ENCODE peak calls at places on chromosomes 4 and X, in four cellular contexts. O is prostate gland, P is gastrocnemius medialis, M is uterus. R is an unnamed sample.

GRCh38 chrX:40864972-40865371 is 129.6 kb upstream of the MED14 start:
- DNase-seq in O (no peak), P (peak), M (no peak), R (no peak)

GRCh38 chrX:21883258-21883657 is 27.5 kb downstream of the YY2 start:
- DNase-seq in P (peak), M (no peak), O (no peak), R (no peak)

GRCh38 chr4:167452922-167453321 is 218.6 kb upstream of the SPOCK3 start:
- DNase-seq in M (no peak), O (no peak), P (no peak), R (no peak)

GRCh38 chr4:129153700-129154099 is 57.7 kb downstream of the C4orf33 start:
- DNase-seq in M (no peak), P (no peak), O (no peak), R (no peak)

GRCh38 chrX:97328853-97329252 is 445.1 kb downstream of the RPA4 start:
- DNase-seq in M (no peak), O (no peak), P (no peak), R (no peak)

GRCh38 chr4:7103599-7104365 is 35.9 kb upstream of the GRPEL1 start:
- DNase-seq in P (no peak), O (no peak), M (peak), R (peak)

GRCh38 chrX:132041016-132041415 is 17.9 kb downstream of the STK26 start:
- DNase-seq in M (no peak), O (no peak), P (no peak), R (no peak)

GRCh38 chrX:153967536-153968214 is 3.9 kb downstream of the HCFC1 start:
- DNase-seq in P (no peak), M (no peak), O (no peak), R (no peak)

GRCh38 chrX:29826651-29827206 is 388.6 kb upstream of the MAGEB2 start:
- DNase-seq in M (no peak), O (no peak), P (no peak), R (no peak)

GRCh38 chr4:61828960-61829359 is 628.8 kb downstream of the ADGRL3 start:
- DNase-seq in O (no peak), P (no peak), M (no peak), R (no peak)

GRCh38 chrX:74133156-74133796 is 170.7 kb upstream of the ZCCHC13 start:
- DNase-seq in O (peak), P (no peak), M (peak), R (no peak)

GRCh38 chr4:151529187-151529586 is 120.2 kb downstream of the FHIP1A start:
- DNase-seq in M (no peak), P (no peak), O (no peak), R (no peak)

GRCh38 chrX:139495324-139495723 is 35.2 kb upstream of the F9 start:
- DNase-seq in O (no peak), P (no peak), M (no peak), R (no peak)

GRCh38 chrX:2691543-2692220 is 587 bp downstream of the CD99 start:
- DNase-seq in P (peak), O (no peak), M (peak), R (peak)

GRCh38 chr4:34417160-34417559 is 1827.2 kb downstream of the ARAP2 start:
- DNase-seq in M (no peak), O (no peak), P (no peak), R (no peak)

GRCh38 chrX:136496768-136497555 is 430 bp upstream of the HTATSF1 start:
- DNase-seq in O (peak), P (peak), M (peak), R (peak)

GRCh38 chr4:123603165-123603564 is 206.6 kb downstream of the SPRY1 start:
- DNase-seq in M (no peak), O (no peak), P (no peak), R (no peak)

GRCh38 chrX:70030242-70030823 is 19.4 kb downstream of the AWAT2 start:
- DNase-seq in M (no peak), P (peak), O (peak), R (no peak)

GRCh38 chr4:86506591-86506990 is 87.5 kb upstream of the PTPN13 start:
- DNase-seq in M (no peak), O (no peak), P (no peak), R (no peak)

GRCh38 chr4:110249687-110250387 is 51.4 kb upstream of the ELOVL6 start:
- DNase-seq in P (no peak), M (no peak), O (no peak), R (no peak)

GRCh38 chr4:173367946-173368345 is 2.8 kb upstream of the SAP30 start:
- DNase-seq in M (no peak), P (no peak), O (no peak), R (no peak)

GRCh38 chrX:97863261-97863660 is 979.6 kb downstream of the RPA4 start:
- DNase-seq in P (no peak), M (no peak), O (no peak), R (no peak)

GRCh38 chr4:122010610-122011009 is 58.8 kb upstream of the TRPC3 start:
- DNase-seq in O (no peak), M (no peak), P (no peak), R (no peak)

GRCh38 chr4:125277827-125278226 is 36.9 kb upstream of the FAT4 start:
- DNase-seq in M (no peak), P (no peak), O (no peak), R (no peak)

GRCh38 chrX:97563531-97564133 is 679.9 kb downstream of the RPA4 start:
- DNase-seq in M (peak), P (no peak), O (peak), R (peak)

GRCh38 chr4:92234393-92235176 is 69.2 kb upstream of the GRID2 start:
- DNase-seq in P (no peak), O (peak), M (no peak), R (no peak)

GRCh38 chr4:94615431-94615830 is 142.3 kb upstream of the BMPR1B start:
- DNase-seq in O (no peak), M (no peak), P (no peak), R (no peak)

GRCh38 chr4:134862116-134862515 is 660.5 kb upstream of the PABPC4L start:
- DNase-seq in P (no peak), M (no peak), O (no peak), R (no peak)

GRCh38 chrX:63050225-63050624 is 300.9 kb downstream of the SPIN4 start:
- DNase-seq in M (no peak), O (no peak), P (no peak), R (no peak)

GRCh38 chrX:24245201-24245600 is 68.7 kb downstream of the SUPT20HL2 start:
- DNase-seq in M (no peak), P (no peak), O (no peak), R (no peak)

GRCh38 chr4:24992968-24993367 is 37.8 kb downstream of the LGI2 start:
- DNase-seq in M (no peak), O (no peak), P (no peak), R (no peak)

GRCh38 chr4:24991015-24991414 is 39.7 kb downstream of the LGI2 start:
- DNase-seq in O (no peak), P (no peak), M (peak), R (no peak)

GRCh38 chr4:24984602-24985532 is 45.9 kb downstream of the LGI2 start:
- DNase-seq in P (no peak), M (no peak), O (no peak), R (no peak)

GRCh38 chr4:24989327-24989726 is 41.4 kb downstream of the LGI2 start:
- DNase-seq in M (no peak), O (no peak), P (no peak), R (no peak)

GRCh38 chr4:24988776-24989175 is 42.0 kb downstream of the LGI2 start:
- DNase-seq in P (no peak), M (no peak), O (no peak), R (no peak)
- TF ChIP-seq CTCF in P (no peak), M (no peak), O (peak), R (peak)

GRCh38 chrX:15566244-15566643 is 34.5 kb downstream of the ACE2 start:
- DNase-seq in P (no peak), M (no peak), O (no peak), R (no peak)

GRCh38 chrX:15564981-15565579 is 35.7 kb downstream of the ACE2 start:
- DNase-seq in P (peak), O (peak), M (peak), R (peak)

GRCh38 chrX:15567267-15567666 is 33.5 kb downstream of the ACE2 start:
- DNase-seq in M (no peak), P (no peak), O (no peak), R (no peak)

GRCh38 chrX:15570145-15570544 is 30.6 kb downstream of the ACE2 start:
- DNase-seq in P (no peak), M (no peak), O (no peak), R (no peak)

GRCh38 chrX:15567886-15568616 is 32.7 kb downstream of the ACE2 start:
- DNase-seq in P (no peak), O (no peak), M (no peak), R (no peak)
- TF ChIP-seq CTCF in P (no peak), O (peak), M (no peak), R (no peak)

DNA sequence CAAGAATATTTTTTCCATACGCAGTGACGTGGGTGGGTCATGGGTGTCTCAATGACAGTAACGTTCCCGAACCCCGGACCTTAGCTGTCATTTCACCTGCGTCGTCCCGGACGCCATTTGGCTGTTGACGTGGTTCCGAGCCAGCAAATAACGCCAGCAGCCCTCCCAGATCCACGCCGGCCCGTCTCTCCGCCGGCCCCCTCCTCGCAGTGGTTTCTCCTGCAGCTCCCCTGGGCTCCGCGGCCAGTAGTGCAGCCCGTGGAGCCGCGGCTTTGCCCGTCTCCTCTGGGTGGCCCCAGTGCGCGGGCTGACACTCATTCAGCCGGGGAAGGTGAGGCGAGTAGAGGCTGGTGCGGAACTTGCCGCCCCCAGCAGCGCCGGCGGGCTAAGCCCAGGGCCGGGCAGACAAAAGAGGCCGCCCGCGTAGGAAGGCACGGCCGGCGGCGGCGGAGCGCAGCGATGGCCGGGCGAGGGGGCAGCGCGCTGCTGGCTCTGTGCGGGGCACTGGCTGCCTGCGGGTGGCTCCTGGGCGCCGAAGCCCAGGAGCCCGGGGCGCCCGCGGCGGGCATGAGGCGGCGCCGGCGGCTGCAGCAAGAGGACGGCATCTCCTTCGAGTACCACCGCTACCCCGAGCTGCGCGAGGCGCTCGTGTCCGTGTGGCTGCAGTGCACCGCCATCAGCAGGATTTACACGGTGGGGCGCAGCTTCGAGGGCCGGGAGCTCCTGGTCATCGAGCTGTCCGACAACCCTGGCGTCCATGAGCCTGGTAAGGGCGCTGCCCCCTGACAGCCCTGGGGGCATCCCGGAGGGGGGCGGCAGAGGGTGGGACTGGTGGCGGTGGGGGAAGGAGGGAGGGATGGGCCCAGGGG is at the start of gene CPE:
- DNase-seq in M (peak), P (peak), O (peak), R (peak)
- TF ChIP-seq CTCF in M (peak), P (peak), O (peak), R (peak)

DNA sequence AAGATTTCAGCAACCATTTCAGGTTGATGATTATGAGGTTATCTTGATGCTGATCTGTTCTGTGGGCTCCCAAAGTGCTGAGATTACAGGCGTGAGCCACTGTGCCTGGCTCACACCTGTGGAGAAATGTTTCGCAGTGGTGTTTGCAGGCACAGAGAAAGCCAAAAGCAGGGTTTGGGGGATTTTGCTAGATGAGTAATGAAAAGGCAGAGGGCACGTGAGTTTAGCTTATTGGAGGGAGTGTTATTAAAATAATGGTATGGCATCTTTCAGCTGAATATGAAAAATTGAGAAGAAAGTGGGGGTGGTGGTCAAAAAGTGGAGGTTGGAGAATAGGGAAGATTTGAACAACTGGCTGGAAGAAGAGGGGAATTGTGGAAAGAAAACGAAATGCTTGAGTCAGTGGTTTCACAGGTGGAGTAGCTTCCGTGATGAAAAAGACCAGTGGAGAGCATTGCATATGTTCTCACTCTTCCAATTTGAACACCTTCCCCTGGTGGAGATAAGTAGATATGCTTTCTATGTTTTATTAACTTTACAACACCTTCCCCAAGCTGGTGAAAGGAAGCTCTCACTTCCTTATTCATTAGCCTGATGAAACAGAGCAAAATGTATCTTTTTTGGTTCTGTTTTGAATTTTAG is 1.1 kb upstream of the CHST7 start:
- DNase-seq in P (no peak), M (no peak), O (no peak), R (no peak)
- TF ChIP-seq CTCF in P (no peak), M (no peak), O (no peak), R (no peak)

GRCh38 chrX:148865237-148865636 is 364.8 kb downstream of the AFF2 start:
- DNase-seq in P (no peak), O (no peak), M (no peak), R (no peak)
- TF ChIP-seq CTCF in P (no peak), O (no peak), M (no peak), R (no peak)

DNA sequence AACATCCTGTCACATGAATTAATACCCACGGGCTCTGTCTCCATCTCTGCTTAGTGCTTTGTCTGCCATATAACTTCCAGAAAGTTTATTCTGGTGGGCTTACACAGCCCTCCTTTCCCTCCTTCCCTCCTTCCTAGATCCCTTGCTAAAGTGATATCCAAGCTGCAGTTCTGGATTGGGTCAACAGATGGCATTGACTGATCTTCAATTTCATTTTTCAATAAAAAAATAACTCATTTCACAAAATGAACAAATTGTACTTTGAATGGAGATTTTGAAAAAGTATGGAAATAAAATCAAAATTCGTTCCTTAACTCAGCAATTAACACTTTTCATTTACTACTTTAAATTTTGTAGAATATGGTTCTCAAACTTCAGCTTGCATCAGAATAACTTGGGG is 94.9 kb downstream of the NXF2 start:
- DNase-seq in P (no peak), M (no peak), O (no peak), R (no peak)
- TF ChIP-seq CTCF in P (no peak), M (no peak), O (no peak), R (no peak)

DNA sequence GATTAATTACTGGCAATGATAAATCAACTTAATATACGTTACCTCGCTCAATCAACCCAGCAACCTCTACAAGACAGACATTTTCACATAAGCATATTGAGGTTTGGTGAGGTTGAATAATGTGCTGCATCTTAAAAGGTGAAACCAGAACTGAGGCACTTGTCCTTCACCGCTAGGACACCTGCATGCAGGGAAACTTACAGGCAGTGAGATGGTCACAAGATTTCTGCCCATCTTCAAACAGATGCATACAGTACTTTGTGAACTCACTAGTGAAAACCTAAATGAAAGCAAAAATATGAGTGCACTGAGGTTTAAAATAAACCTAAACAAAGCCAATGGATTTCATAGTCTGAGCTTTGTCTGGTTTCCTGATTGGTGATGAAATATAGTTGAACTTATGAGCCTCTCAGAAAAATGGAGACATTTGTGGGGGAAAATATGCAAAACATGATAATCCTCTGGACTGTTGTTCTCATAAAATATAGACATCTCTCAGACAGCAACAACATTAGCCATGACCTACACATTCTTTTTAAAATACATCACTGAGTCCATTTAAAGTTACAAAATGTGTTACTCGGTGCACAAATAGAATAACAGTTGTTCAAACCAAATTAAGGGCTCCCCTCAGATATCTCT is 20.9 kb upstream of the PRSS12 start:
- DNase-seq in M (no peak), P (no peak), O (no peak), R (no peak)
- TF ChIP-seq CTCF in M (no peak), P (no peak), O (no peak), R (no peak)

GRCh38 chr4:152590179-152591031 is 54.5 kb upstream of the FBXW7 start:
- DNase-seq in M (no peak), P (no peak), O (peak), R (no peak)
- TF ChIP-seq CTCF in M (no peak), P (no peak), O (no peak), R (no peak)

GRCh38 chr4:62901101-62901500 is 1508.1 kb downstream of the TECRL start:
- DNase-seq in M (no peak), O (no peak), P (no peak), R (no peak)
- TF ChIP-seq CTCF in M (no peak), O (no peak), P (no peak), R (no peak)

GRCh38 chr4:98659106-98659592 is 738 bp upstream of the TSPAN5 start:
- DNase-seq in O (no peak), P (no peak), M (no peak), R (no peak)
- TF ChIP-seq CTCF in O (no peak), P (no peak), M (peak), R (no peak)

R was measured in lung.